ENCODE peak calls at places on chromosomes 16 and 17, in six cellular contexts. One of them, this sample, is unnamed.

GRCh38 chr17:61504697-61505096 is 52.5 kb downstream of the TBX4 start:
- DNase-seq in NB4: no peak
- DNase-seq in bronchial epithelial cell: peak
- DNase-seq in osteoblast: peak
- DNase-seq in breast epithelium: no peak
- DNase-seq in psoas muscle: no peak
- DNase-seq in this sample: peak

GRCh38 chr17:46811978-46812583 is 6.4 kb downstream of the WNT3 start:
- DNase-seq in psoas muscle: no peak
- DNase-seq in bronchial epithelial cell: peak
- DNase-seq in NB4: no peak
- DNase-seq in osteoblast: peak
- DNase-seq in breast epithelium: no peak
- DNase-seq in this sample: peak

GRCh38 chr16:87552772-87553171 is 49.5 kb upstream of the JPH3 start:
- DNase-seq in osteoblast: peak
- DNase-seq in bronchial epithelial cell: peak
- DNase-seq in psoas muscle: no peak
- DNase-seq in NB4: no peak
- DNase-seq in breast epithelium: no peak
- DNase-seq in this sample: no peak

GRCh38 chr16:82855471-82855870 is 228.7 kb downstream of the CDH13 start:
- DNase-seq in NB4: no peak
- DNase-seq in psoas muscle: no peak
- DNase-seq in breast epithelium: no peak
- DNase-seq in osteoblast: peak
- DNase-seq in bronchial epithelial cell: no peak
- DNase-seq in this sample: no peak

GRCh38 chr16:88343276-88343791 is 39.4 kb upstream of the ZNF469 start:
- DNase-seq in osteoblast: peak
- DNase-seq in bronchial epithelial cell: no peak
- DNase-seq in NB4: no peak
- DNase-seq in psoas muscle: no peak
- DNase-seq in breast epithelium: no peak
- DNase-seq in this sample: no peak

GRCh38 chr17:76370261-76370993 is 14.0 kb upstream of the SPHK1 start:
- DNase-seq in NB4: no peak
- DNase-seq in psoas muscle: peak
- DNase-seq in breast epithelium: peak
- DNase-seq in osteoblast: peak
- DNase-seq in bronchial epithelial cell: peak
- DNase-seq in this sample: peak

GRCh38 chr16:56625943-56626654 is 518 bp downstream of the MT1E start:
- DNase-seq in psoas muscle: peak
- DNase-seq in breast epithelium: peak
- DNase-seq in bronchial epithelial cell: no peak
- DNase-seq in osteoblast: peak
- DNase-seq in NB4: no peak
- DNase-seq in this sample: no peak

GRCh38 chr17:33287096-33287495 is 6.0 kb downstream of the ASIC2 start:
- DNase-seq in NB4: no peak
- DNase-seq in bronchial epithelial cell: no peak
- DNase-seq in psoas muscle: no peak
- DNase-seq in osteoblast: no peak
- DNase-seq in breast epithelium: no peak
- DNase-seq in this sample: no peak

GRCh38 chr16:86101135-86101911 is 202.4 kb downstream of the IRF8 start:
- DNase-seq in bronchial epithelial cell: no peak
- DNase-seq in breast epithelium: no peak
- DNase-seq in psoas muscle: no peak
- DNase-seq in NB4: no peak
- DNase-seq in osteoblast: no peak
- DNase-seq in this sample: no peak

GRCh38 chr17:58330544-58330996 is 2.0 kb upstream of the TSPOAP1 start:
- DNase-seq in psoas muscle: no peak
- DNase-seq in NB4: peak
- DNase-seq in bronchial epithelial cell: no peak
- DNase-seq in osteoblast: peak
- DNase-seq in breast epithelium: no peak
- DNase-seq in this sample: no peak
- H3K4me3 ChIP-seq in psoas muscle: peak
- H3K4me3 ChIP-seq in NB4: peak
- H3K4me3 ChIP-seq in bronchial epithelial cell: no peak
- H3K4me3 ChIP-seq in osteoblast: no peak
- H3K4me3 ChIP-seq in breast epithelium: peak
- H3K4me3 ChIP-seq in this sample: no peak

GRCh38 chr17:82870091-82870491 is 30.3 kb upstream of the ZNF750 start:
- DNase-seq in breast epithelium: no peak
- DNase-seq in osteoblast: no peak
- DNase-seq in NB4: no peak
- DNase-seq in bronchial epithelial cell: no peak
- DNase-seq in psoas muscle: no peak
- DNase-seq in this sample: no peak

GRCh38 chr17:82870541-82870940 is 30.7 kb upstream of the ZNF750 start:
- DNase-seq in NB4: no peak
- DNase-seq in psoas muscle: no peak
- DNase-seq in bronchial epithelial cell: no peak
- DNase-seq in breast epithelium: no peak
- DNase-seq in osteoblast: no peak
- DNase-seq in this sample: no peak

GRCh38 chr17:82869536-82869935 is 29.7 kb upstream of the ZNF750 start:
- DNase-seq in NB4: no peak
- DNase-seq in psoas muscle: no peak
- DNase-seq in breast epithelium: no peak
- DNase-seq in osteoblast: no peak
- DNase-seq in bronchial epithelial cell: no peak
- DNase-seq in this sample: no peak

GRCh38 chr17:82867763-82868325 is 28.0 kb upstream of the ZNF750 start:
- DNase-seq in NB4: no peak
- DNase-seq in psoas muscle: no peak
- DNase-seq in osteoblast: no peak
- DNase-seq in bronchial epithelial cell: no peak
- DNase-seq in breast epithelium: no peak
- DNase-seq in this sample: no peak

DNA sequence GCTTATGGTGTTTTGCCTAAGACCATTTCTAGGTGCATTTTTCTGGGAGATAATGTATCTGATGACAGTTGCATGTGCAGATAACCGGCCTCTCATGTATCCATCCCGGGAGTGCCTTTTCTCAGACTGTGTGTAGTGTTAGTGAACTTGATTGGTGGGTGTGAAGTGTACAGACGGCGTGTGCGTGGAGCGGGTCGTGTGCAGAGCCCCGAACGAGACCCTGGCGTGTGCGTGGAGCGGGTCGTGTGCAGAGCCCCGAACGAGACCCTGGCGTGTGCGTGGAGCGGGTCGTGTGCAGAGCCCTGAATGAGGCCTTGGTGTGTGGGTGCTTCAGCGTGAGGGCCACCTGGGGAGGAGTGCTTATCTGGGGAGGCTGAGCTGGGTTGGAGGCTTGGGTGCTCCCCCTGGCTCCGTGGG is 28.9 kb upstream of the ZNF750 start:
- DNase-seq in NB4: no peak
- DNase-seq in breast epithelium: no peak
- DNase-seq in bronchial epithelial cell: no peak
- DNase-seq in psoas muscle: no peak
- DNase-seq in osteoblast: no peak
- DNase-seq in this sample: no peak
- H3K4me3 ChIP-seq in NB4: no peak
- H3K4me3 ChIP-seq in breast epithelium: no peak
- H3K4me3 ChIP-seq in bronchial epithelial cell: no peak
- H3K4me3 ChIP-seq in psoas muscle: no peak
- H3K4me3 ChIP-seq in osteoblast: no peak
- H3K4me3 ChIP-seq in this sample: no peak

GRCh38 chr16:50806099-50807062 is 64.5 kb downstream of the CYLD start:
- DNase-seq in bronchial epithelial cell: peak
- DNase-seq in osteoblast: peak
- DNase-seq in psoas muscle: peak
- DNase-seq in NB4: peak
- DNase-seq in breast epithelium: peak
- DNase-seq in this sample: peak
- H3K4me3 ChIP-seq in bronchial epithelial cell: peak
- H3K4me3 ChIP-seq in osteoblast: peak
- H3K4me3 ChIP-seq in psoas muscle: peak
- H3K4me3 ChIP-seq in NB4: peak
- H3K4me3 ChIP-seq in breast epithelium: peak
- H3K4me3 ChIP-seq in this sample: peak

GRCh38 chr16:66255647-66256046 is 110.8 kb upstream of the CDH5 start:
- DNase-seq in bronchial epithelial cell: no peak
- DNase-seq in psoas muscle: no peak
- DNase-seq in breast epithelium: no peak
- DNase-seq in NB4: no peak
- DNase-seq in osteoblast: no peak
- DNase-seq in this sample: no peak
- H3K4me3 ChIP-seq in bronchial epithelial cell: no peak
- H3K4me3 ChIP-seq in psoas muscle: no peak
- H3K4me3 ChIP-seq in breast epithelium: no peak
- H3K4me3 ChIP-seq in NB4: no peak
- H3K4me3 ChIP-seq in osteoblast: no peak
- H3K4me3 ChIP-seq in this sample: no peak

GRCh38 chr17:49497147-49498036 is 2.3 kb downstream of the NGFR start:
- DNase-seq in psoas muscle: peak
- DNase-seq in NB4: no peak
- DNase-seq in bronchial epithelial cell: peak
- DNase-seq in osteoblast: no peak
- DNase-seq in breast epithelium: no peak
- DNase-seq in this sample: no peak

GRCh38 chr17:49495842-49496182 is 719 bp downstream of the NGFR start:
- DNase-seq in NB4: no peak
- DNase-seq in osteoblast: no peak
- DNase-seq in psoas muscle: no peak
- DNase-seq in bronchial epithelial cell: no peak
- DNase-seq in breast epithelium: no peak
- DNase-seq in this sample: no peak

GRCh38 chr17:49498037-49498615 is 3.0 kb downstream of the NGFR start:
- DNase-seq in osteoblast: no peak
- DNase-seq in psoas muscle: no peak
- DNase-seq in bronchial epithelial cell: no peak
- DNase-seq in breast epithelium: no peak
- DNase-seq in NB4: no peak
- DNase-seq in this sample: no peak

GRCh38 chr17:49496183-49496865 is 1.2 kb downstream of the NGFR start:
- DNase-seq in bronchial epithelial cell: no peak
- DNase-seq in NB4: peak
- DNase-seq in breast epithelium: no peak
- DNase-seq in psoas muscle: peak
- DNase-seq in osteoblast: peak
- DNase-seq in this sample: no peak

DNA sequence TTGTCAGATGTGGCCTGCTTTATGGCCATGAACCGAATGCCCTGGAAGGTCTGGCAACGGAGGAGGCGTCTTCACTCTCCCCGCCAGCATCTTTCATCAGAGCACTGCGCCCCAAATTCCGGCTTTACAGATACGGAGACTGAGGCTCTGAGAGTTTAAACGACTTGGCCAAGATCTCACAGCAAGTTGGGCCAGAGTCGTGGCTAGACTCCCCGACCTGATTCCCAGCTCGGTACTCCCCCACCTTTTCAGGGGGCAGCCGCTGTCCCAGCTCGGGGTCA is 1.7 kb downstream of the NGFR start:
- DNase-seq in breast epithelium: no peak
- DNase-seq in bronchial epithelial cell: no peak
- DNase-seq in osteoblast: no peak
- DNase-seq in NB4: no peak
- DNase-seq in psoas muscle: no peak
- DNase-seq in this sample: no peak
- H3K4me3 ChIP-seq in breast epithelium: peak
- H3K4me3 ChIP-seq in bronchial epithelial cell: peak
- H3K4me3 ChIP-seq in osteoblast: peak
- H3K4me3 ChIP-seq in NB4: no peak
- H3K4me3 ChIP-seq in psoas muscle: peak
- H3K4me3 ChIP-seq in this sample: peak

DNA sequence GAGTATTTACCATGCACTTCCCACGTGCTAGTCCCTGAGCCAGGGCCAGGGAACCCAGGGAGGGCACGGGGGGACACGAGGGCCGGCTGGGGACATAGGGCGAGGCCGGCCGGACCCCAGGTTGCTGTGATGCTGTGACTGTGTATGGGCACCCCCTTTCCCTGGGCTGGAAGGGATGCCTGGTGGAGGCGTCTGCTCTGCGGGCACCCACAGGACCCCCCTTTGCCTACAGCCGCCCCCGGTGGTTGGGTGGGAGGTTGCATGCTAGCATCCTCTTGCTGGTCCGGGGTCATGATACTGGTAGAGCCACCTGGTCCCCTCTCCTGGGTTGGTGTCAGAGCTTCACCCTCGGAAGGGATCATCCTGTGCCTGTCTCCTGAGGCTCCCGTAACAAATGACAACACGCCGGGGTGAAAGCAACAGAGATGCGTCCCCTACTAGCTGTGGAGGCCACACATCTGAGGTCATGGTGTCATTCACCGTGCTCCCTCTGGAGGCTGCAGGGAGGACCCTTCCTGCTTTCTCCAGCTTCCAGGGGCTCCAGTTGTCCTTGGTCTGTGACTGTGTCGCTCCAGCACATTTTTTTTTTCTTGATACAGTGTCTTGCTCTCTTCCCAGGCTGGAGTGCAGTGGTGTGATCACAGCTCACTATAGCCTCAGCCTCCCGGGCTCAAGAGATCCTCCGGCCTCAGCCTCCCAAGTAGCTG is 3.1 kb upstream of the CIAO3 start:
- DNase-seq in bronchial epithelial cell: no peak
- DNase-seq in breast epithelium: no peak
- DNase-seq in psoas muscle: no peak
- DNase-seq in NB4: no peak
- DNase-seq in osteoblast: no peak
- DNase-seq in this sample: no peak
- H3K4me3 ChIP-seq in bronchial epithelial cell: no peak
- H3K4me3 ChIP-seq in breast epithelium: no peak
- H3K4me3 ChIP-seq in psoas muscle: no peak
- H3K4me3 ChIP-seq in NB4: no peak
- H3K4me3 ChIP-seq in osteoblast: no peak
- H3K4me3 ChIP-seq in this sample: no peak